ENCODE peak calls at places on chromosomes 1 and 21, in ten cellular contexts. V, I, A, G, Y, L, T, K, E and O are unnamed samples.

GRCh38 chr1:222750651-222751050 is 13.6 kb downstream of the FAM177B start:
- DNase-seq in A (no peak), I (peak), V (peak), L (no peak), Y (no peak), E (no peak), K (no peak), T (no peak), G (no peak), O (peak)

GRCh38 chr1:179038528-179039281 is 13.0 kb downstream of the FAM20B start:
- DNase-seq in G (no peak), Y (peak), L (peak), E (no peak), I (no peak), V (no peak), T (no peak), K (no peak), A (no peak), O (no peak)

GRCh38 chr1:182337736-182338571 is 53.6 kb downstream of the GLUL start:
- DNase-seq in I (no peak), T (no peak), A (peak), L (no peak), G (no peak), E (peak), Y (no peak), K (no peak), V (no peak), O (no peak)

GRCh38 chr1:184792450-184792969 is 37.9 kb upstream of the EDEM3 start:
- DNase-seq in T (peak), G (no peak), V (no peak), A (peak), K (no peak), E (peak), I (no peak), L (peak), Y (peak), O (no peak)

GRCh38 chr1:161158316-161159016 is 834 bp upstream of the USP21 start:
- DNase-seq in T (no peak), V (no peak), L (no peak), G (no peak), A (no peak), E (no peak), I (no peak), K (no peak), Y (peak), O (no peak)

GRCh38 chr1:231596337-231596791 is 30.2 kb upstream of the DISC1 start:
- DNase-seq in G (no peak), K (no peak), A (no peak), V (no peak), I (no peak), T (no peak), L (no peak), E (no peak), Y (no peak), O (no peak)

GRCh38 chr1:219414250-219414649 is 198.7 kb downstream of the ZC3H11B start:
- DNase-seq in V (no peak), E (no peak), L (no peak), Y (no peak), T (no peak), K (no peak), G (no peak), A (no peak), I (no peak), O (no peak)

GRCh38 chr1:198699167-198700015 is 60.6 kb downstream of the PTPRC start:
- DNase-seq in L (peak), Y (peak), A (no peak), V (peak), E (no peak), I (no peak), K (peak), G (peak), T (peak), O (no peak)

GRCh38 chr1:24935615-24936484 is 5.8 kb upstream of the RUNX3 start:
- DNase-seq in K (no peak), L (no peak), A (no peak), Y (no peak), V (peak), I (no peak), G (no peak), T (no peak), E (no peak), O (peak)

GRCh38 chr1:230516890-230517289 is 90.8 kb upstream of the PGBD5 start:
- DNase-seq in L (no peak), A (no peak), I (no peak), Y (no peak), K (no peak), V (no peak), G (no peak), E (no peak), T (no peak), O (no peak)

GRCh38 chr1:38231941-38232340 is 185.3 kb upstream of the POU3F1 start:
- DNase-seq in T (no peak), L (no peak), V (no peak), K (no peak), A (no peak), Y (no peak), I (no peak), G (no peak), E (no peak), O (no peak)

GRCh38 chr1:6502000-6502891 is 10.8 kb upstream of the PLEKHG5 start:
- DNase-seq in T (no peak), G (no peak), E (peak), L (no peak), A (peak), K (no peak), V (no peak), Y (no peak), I (no peak), O (no peak)

GRCh38 chr1:103230061-103230460 is 121.7 kb upstream of the COL11A1 start:
- DNase-seq in A (no peak), T (peak), K (no peak), G (no peak), Y (no peak), I (no peak), V (no peak), L (no peak), E (no peak), O (no peak)

GRCh38 chr1:228265167-228265566 is 57.3 kb downstream of the OBSCN start:
- DNase-seq in K (no peak), T (peak), I (no peak), A (no peak), V (no peak), G (no peak), L (no peak), E (no peak), Y (no peak), O (no peak)

GRCh38 chr1:151048645-151049032 is 1.1 kb downstream of the C1orf56 start:
- DNase-seq in G (no peak), L (no peak), K (no peak), Y (peak), E (no peak), I (no peak), V (no peak), A (no peak), T (no peak), O (no peak)

GRCh38 chr21:25385912-25386474 is 221.3 kb downstream of the MRPL39 start:
- DNase-seq in I (peak), T (peak), V (peak), G (no peak), K (peak), A (no peak), Y (peak), L (no peak), E (no peak), O (peak)

GRCh38 chr21:34844033-34844923 is 175.5 kb downstream of the CLIC6 start:
- DNase-seq in V (peak), K (no peak), T (peak), E (peak), A (peak), L (peak), I (no peak), Y (peak), G (no peak), O (peak)

GRCh38 chr1:198649598-198650338 is 10.9 kb downstream of the PTPRC start:
- DNase-seq in Y (no peak), V (peak), I (no peak), L (no peak), T (no peak), K (no peak), G (no peak), A (no peak), E (no peak), O (no peak)

GRCh38 chr1:156146006-156146748 is 7.2 kb upstream of the SEMA4A start:
- DNase-seq in Y (peak), V (peak), G (peak), L (peak), I (no peak), T (peak), A (peak), E (peak), K (no peak), O (peak)

GRCh38 chr1:206637605-206638004 is 2.3 kb downstream of the DYRK3 start:
- DNase-seq in G (no peak), Y (no peak), A (no peak), T (no peak), I (no peak), L (no peak), V (no peak), K (no peak), E (no peak), O (no peak)

GRCh38 chr1:12040457-12041051 is 21.3 kb downstream of the MIIP start:
- DNase-seq in T (peak), E (no peak), V (peak), A (no peak), K (no peak), L (peak), G (peak), Y (peak), I (peak), O (peak)

GRCh38 chr1:208028526-208028925 is 117.6 kb upstream of the CD34 start:
- DNase-seq in K (no peak), Y (no peak), V (no peak), T (no peak), L (no peak), E (no peak), I (no peak), A (no peak), G (no peak), O (no peak)

GRCh38 chr1:101178688-101179491 is 57.9 kb upstream of the S1PR1 start:
- DNase-seq in E (no peak), V (peak), L (no peak), I (peak), A (no peak), K (no peak), G (no peak), T (no peak), Y (no peak), O (peak)

GRCh38 chr1:168234846-168235547 is 9.2 kb downstream of the SFT2D2 start:
- DNase-seq in I (no peak), V (peak), T (peak), L (no peak), A (no peak), Y (peak), K (no peak), E (no peak), G (no peak), O (peak)

GRCh38 chr1:46501528-46501927 is 11.9 kb downstream of the DMBX1 start:
- DNase-seq in V (no peak), Y (no peak), E (no peak), G (no peak), K (no peak), I (no peak), L (no peak), T (no peak), A (no peak), O (no peak)

GRCh38 chr1:112544011-112544688 is 35.4 kb downstream of the WNT2B start:
- DNase-seq in A (no peak), G (no peak), T (peak), V (no peak), L (peak), Y (peak), E (no peak), I (no peak), K (no peak), O (no peak)

GRCh38 chr1:208866351-208866750 is 622.2 kb upstream of the PLXNA2 start:
- DNase-seq in G (no peak), E (no peak), K (no peak), T (no peak), I (no peak), Y (no peak), V (no peak), A (no peak), L (no peak), O (no peak)

GRCh38 chr1:52947490-52947889 is 20.4 kb downstream of the SCP2 start:
- DNase-seq in Y (no peak), I (no peak), G (no peak), T (no peak), K (no peak), V (no peak), E (no peak), L (no peak), A (no peak), O (no peak)

GRCh38 chr1:154327466-154328317 is 2.4 kb downstream of the ATP8B2 start:
- DNase-seq in E (no peak), I (peak), Y (peak), A (no peak), L (no peak), K (no peak), V (peak), T (no peak), G (peak), O (no peak)

GRCh38 chr1:21963477-21964217 is 13.2 kb upstream of the CELA3B start:
- DNase-seq in Y (peak), V (peak), E (peak), T (peak), I (peak), A (peak), K (peak), L (peak), G (peak), O (peak)

GRCh38 chr1:98733782-98734112 is 72.2 kb downstream of the SNX7 start:
- DNase-seq in G (no peak), K (no peak), E (no peak), A (no peak), I (no peak), L (no peak), Y (peak), V (no peak), T (peak), O (no peak)

GRCh38 chr1:201745023-201745422 is 83.9 kb upstream of the IPO9 start:
- DNase-seq in V (no peak), K (no peak), E (no peak), I (no peak), T (peak), L (no peak), G (no peak), A (no peak), Y (peak), O (no peak)

GRCh38 chr1:10271090-10271489 is 60.7 kb downstream of the KIF1B start:
- DNase-seq in G (no peak), V (no peak), T (no peak), I (no peak), Y (no peak), E (no peak), K (no peak), L (no peak), A (no peak), O (no peak)

GRCh38 chr1:159867322-159868064 is 5.0 kb upstream of the VSIG8 start:
- DNase-seq in T (no peak), K (no peak), G (no peak), A (no peak), L (peak), I (no peak), E (no peak), V (no peak), Y (peak), O (no peak)

GRCh38 chr1:240117202-240117769 is 25.6 kb downstream of the FMN2 start:
- DNase-seq in I (no peak), Y (no peak), K (no peak), T (no peak), L (no peak), V (no peak), G (no peak), A (no peak), E (no peak), O (no peak)

GRCh38 chr1:7454052-7454815 is 316.9 kb upstream of the VAMP3 start:
- DNase-seq in L (no peak), V (peak), Y (peak), A (peak), I (no peak), G (no peak), T (peak), K (no peak), E (no peak), O (no peak)

GRCh38 chr1:84884671-84885389 is 8.2 kb downstream of the LPAR3 start:
- DNase-seq in T (no peak), L (no peak), E (no peak), Y (peak), A (no peak), K (no peak), V (no peak), G (no peak), I (no peak), O (no peak)

GRCh38 chr1:53600486-53600885 is 138.5 kb downstream of the GLIS1 start:
- DNase-seq in A (no peak), K (no peak), G (no peak), L (no peak), I (no peak), V (no peak), T (no peak), Y (no peak), E (no peak), O (no peak)

GRCh38 chr1:117606608-117607261 is 887 bp downstream of the TENT5C start:
- DNase-seq in T (peak), V (peak), Y (peak), A (no peak), G (peak), L (peak), E (peak), I (no peak), K (peak), O (no peak)

DNA sequence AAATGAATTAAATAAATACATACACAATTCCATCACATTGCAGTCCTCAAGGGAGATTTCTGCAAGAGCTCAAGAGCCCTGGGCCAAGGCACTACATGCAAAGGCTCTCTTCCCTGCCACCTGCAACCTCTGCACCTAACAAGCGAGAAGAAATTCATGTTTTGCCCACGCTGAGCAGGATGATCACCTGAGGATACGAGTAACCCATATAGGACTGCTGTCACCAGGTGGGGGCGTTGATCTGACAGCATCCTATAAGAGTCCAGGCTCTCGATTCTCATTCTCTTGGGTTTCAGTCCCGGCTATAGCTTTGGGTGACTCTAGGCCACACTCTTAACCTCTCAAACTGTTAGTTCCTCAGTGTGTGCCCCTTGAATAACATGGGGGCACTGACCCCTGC is 18.7 kb upstream of the SPOCD1 start:
- DNase-seq in T (no peak), E (no peak), A (no peak), V (peak), Y (no peak), I (no peak), G (no peak), K (no peak), L (no peak), O (no peak)
- TF ChIP-seq CTCF in T (no peak), E (no peak), A (no peak), V (peak), Y (no peak), I (peak), G (no peak), K (no peak), L (no peak), O (no peak)

GRCh38 chr1:65020774-65021173 is 54.4 kb upstream of the JAK1 start:
- DNase-seq in I (no peak), L (no peak), T (peak), Y (peak), G (no peak), A (no peak), V (no peak), E (no peak), K (no peak), O (no peak)
- TF ChIP-seq CTCF in I (peak), L (peak), T (peak), Y (peak), G (peak), A (peak), V (peak), E (peak), K (peak), O (peak)

GRCh38 chr21:33480481-33481103 is 818 bp upstream of the TMEM50B start:
- DNase-seq in T (no peak), G (no peak), I (no peak), A (no peak), V (no peak), K (no peak), E (no peak), Y (no peak), L (no peak), O (no peak)

GRCh38 chr21:33478858-33479678 is 706 bp downstream of the TMEM50B start:
- DNase-seq in L (peak), Y (peak), G (peak), E (peak), A (no peak), K (peak), V (peak), T (peak), I (no peak), O (peak)

GRCh38 chr21:33481314-33481943 is 1.7 kb upstream of the TMEM50B start:
- DNase-seq in T (no peak), A (no peak), K (no peak), G (no peak), V (peak), I (no peak), Y (no peak), L (no peak), E (no peak), O (no peak)

GRCh38 chr21:33478182-33478581 is 1.6 kb downstream of the TMEM50B start:
- DNase-seq in T (no peak), V (no peak), K (no peak), G (no peak), A (no peak), Y (no peak), L (no peak), E (no peak), I (no peak), O (no peak)

GRCh38 chr21:33479679-33480480 is at the start of gene TMEM50B:
- DNase-seq in T (peak), G (peak), Y (peak), E (peak), K (peak), L (peak), A (peak), V (peak), I (peak), O (peak)
- TF ChIP-seq CTCF in T (peak), G (peak), Y (peak), E (peak), K (peak), L (peak), A (peak), V (peak), I (peak), O (peak)

GRCh38 chr21:18840239-18840638 is 436.7 kb upstream of the TMPRSS15 start:
- DNase-seq in T (no peak), A (no peak), G (no peak), V (peak), L (peak), Y (peak), E (no peak), I (no peak), K (no peak), O (no peak)
- TF ChIP-seq CTCF in T (no peak), A (no peak), G (peak), V (peak), L (peak), Y (peak), E (no peak), I (peak), K (peak), O (no peak)